ENCODE peak calls at places on chromosomes 5 and 9, in four cellular contexts. One of them, this sample, is unnamed.

GRCh38 chr9:93132946-93133640 is 958 bp downstream of the NINJ1 start:
- DNase-seq in OCI-LY7: no peak
- DNase-seq in kidney glomerular epithelial cell: peak
- DNase-seq in Jurkat, Clone E6-1: no peak
- DNase-seq in this sample: peak

GRCh38 chr9:113636165-113636564 is 172.6 kb downstream of the RGS3 start:
- DNase-seq in OCI-LY7: no peak
- DNase-seq in kidney glomerular epithelial cell: no peak
- DNase-seq in Jurkat, Clone E6-1: no peak
- DNase-seq in this sample: no peak

GRCh38 chr5:125058185-125058826 is 311.9 kb upstream of the ZNF608 start:
- DNase-seq in OCI-LY7: no peak
- DNase-seq in kidney glomerular epithelial cell: no peak
- DNase-seq in Jurkat, Clone E6-1: no peak
- DNase-seq in this sample: no peak

GRCh38 chr5:51479840-51480239 is 96.6 kb downstream of the ISL1 start:
- DNase-seq in OCI-LY7: no peak
- DNase-seq in kidney glomerular epithelial cell: no peak
- DNase-seq in Jurkat, Clone E6-1: no peak
- DNase-seq in this sample: no peak

GRCh38 chr5:179623906-179624741 is 653 bp upstream of the HNRNPH1 start:
- DNase-seq in OCI-LY7: peak
- DNase-seq in kidney glomerular epithelial cell: peak
- DNase-seq in Jurkat, Clone E6-1: no peak
- DNase-seq in this sample: no peak

GRCh38 chr9:127793093-127793708 is 7.4 kb downstream of the CDK9 start:
- DNase-seq in OCI-LY7: no peak
- DNase-seq in kidney glomerular epithelial cell: no peak
- DNase-seq in Jurkat, Clone E6-1: no peak
- DNase-seq in this sample: no peak

GRCh38 chr5:95859327-95860060 is 37.0 kb upstream of the GLRX start:
- DNase-seq in OCI-LY7: no peak
- DNase-seq in kidney glomerular epithelial cell: peak
- DNase-seq in Jurkat, Clone E6-1: no peak
- DNase-seq in this sample: no peak

GRCh38 chr9:98706651-98707103 is 2.1 kb downstream of the GABBR2 start:
- DNase-seq in OCI-LY7: no peak
- DNase-seq in kidney glomerular epithelial cell: no peak
- DNase-seq in Jurkat, Clone E6-1: no peak
- DNase-seq in this sample: no peak

GRCh38 chr9:130499804-130500263 is 55.1 kb downstream of the ASS1 start:
- DNase-seq in OCI-LY7: no peak
- DNase-seq in kidney glomerular epithelial cell: no peak
- DNase-seq in Jurkat, Clone E6-1: no peak
- DNase-seq in this sample: peak

GRCh38 chr9:132200706-132201105 is 38.8 kb downstream of the NTNG2 start:
- DNase-seq in OCI-LY7: no peak
- DNase-seq in kidney glomerular epithelial cell: no peak
- DNase-seq in Jurkat, Clone E6-1: no peak
- DNase-seq in this sample: no peak

GRCh38 chr5:13939647-13940046 is 4.8 kb downstream of the DNAH5 start:
- DNase-seq in OCI-LY7: no peak
- DNase-seq in kidney glomerular epithelial cell: no peak
- DNase-seq in Jurkat, Clone E6-1: no peak
- DNase-seq in this sample: no peak

GRCh38 chr5:18967637-18968036 is 1020.4 kb downstream of the CDH18 start:
- DNase-seq in OCI-LY7: no peak
- DNase-seq in kidney glomerular epithelial cell: no peak
- DNase-seq in Jurkat, Clone E6-1: no peak
- DNase-seq in this sample: no peak

GRCh38 chr9:23123048-23123632 is 676.5 kb downstream of the DMRTA1 start:
- DNase-seq in OCI-LY7: peak
- DNase-seq in kidney glomerular epithelial cell: peak
- DNase-seq in Jurkat, Clone E6-1: no peak
- DNase-seq in this sample: peak

GRCh38 chr9:127938298-127938690 is 640 bp upstream of the DPM2 start:
- DNase-seq in OCI-LY7: no peak
- DNase-seq in kidney glomerular epithelial cell: no peak
- DNase-seq in Jurkat, Clone E6-1: no peak
- DNase-seq in this sample: peak

GRCh38 chr5:176653401-176653800 is 6.1 kb downstream of the TSPAN17 start:
- DNase-seq in OCI-LY7: no peak
- DNase-seq in kidney glomerular epithelial cell: peak
- DNase-seq in Jurkat, Clone E6-1: no peak
- DNase-seq in this sample: no peak

GRCh38 chr9:33765411-33765810 is 29.9 kb upstream of the PRSS3 start:
- DNase-seq in OCI-LY7: no peak
- DNase-seq in kidney glomerular epithelial cell: peak
- DNase-seq in Jurkat, Clone E6-1: no peak
- DNase-seq in this sample: no peak

GRCh38 chr5:13477118-13477737 is 467.3 kb downstream of the DNAH5 start:
- DNase-seq in OCI-LY7: no peak
- DNase-seq in kidney glomerular epithelial cell: no peak
- DNase-seq in Jurkat, Clone E6-1: no peak
- DNase-seq in this sample: no peak

GRCh38 chr5:104540448-104540847 is 977.9 kb upstream of the NUDT12 start:
- DNase-seq in OCI-LY7: no peak
- DNase-seq in kidney glomerular epithelial cell: peak
- DNase-seq in Jurkat, Clone E6-1: no peak
- DNase-seq in this sample: no peak

GRCh38 chr5:16536246-16536645 is 70.6 kb upstream of the ZNF622 start:
- DNase-seq in OCI-LY7: no peak
- DNase-seq in kidney glomerular epithelial cell: peak
- DNase-seq in Jurkat, Clone E6-1: no peak
- DNase-seq in this sample: no peak

GRCh38 chr9:126298319-126298801 is 28.3 kb upstream of the MVB12B start:
- DNase-seq in OCI-LY7: no peak
- DNase-seq in kidney glomerular epithelial cell: no peak
- DNase-seq in Jurkat, Clone E6-1: no peak
- DNase-seq in this sample: peak

GRCh38 chr5:133947431-133947841 is 21.0 kb downstream of the C5orf15 start:
- DNase-seq in OCI-LY7: no peak
- DNase-seq in kidney glomerular epithelial cell: peak
- DNase-seq in Jurkat, Clone E6-1: no peak
- DNase-seq in this sample: no peak

GRCh38 chr5:88688242-88688959 is 194.6 kb downstream of the MEF2C start:
- DNase-seq in OCI-LY7: no peak
- DNase-seq in kidney glomerular epithelial cell: no peak
- DNase-seq in Jurkat, Clone E6-1: no peak
- DNase-seq in this sample: no peak

GRCh38 chr5:51386916-51387853 is 3.9 kb downstream of the ISL1 start:
- DNase-seq in OCI-LY7: no peak
- DNase-seq in kidney glomerular epithelial cell: no peak
- DNase-seq in Jurkat, Clone E6-1: no peak
- DNase-seq in this sample: no peak

GRCh38 chr5:74464512-74465209 is 175.9 kb downstream of the ENC1 start:
- DNase-seq in OCI-LY7: peak
- DNase-seq in kidney glomerular epithelial cell: no peak
- DNase-seq in Jurkat, Clone E6-1: no peak
- DNase-seq in this sample: no peak

GRCh38 chr5:140041492-140042421 is 1.3 kb downstream of the NRG2 start:
- DNase-seq in OCI-LY7: no peak
- DNase-seq in kidney glomerular epithelial cell: peak
- DNase-seq in Jurkat, Clone E6-1: no peak
- DNase-seq in this sample: peak

GRCh38 chr5:80745490-80745889 is 90.7 kb upstream of the DHFR start:
- DNase-seq in OCI-LY7: no peak
- DNase-seq in kidney glomerular epithelial cell: no peak
- DNase-seq in Jurkat, Clone E6-1: no peak
- DNase-seq in this sample: no peak

GRCh38 chr5:171689853-171690417 is 95.7 kb upstream of the SMIM23 start:
- DNase-seq in OCI-LY7: no peak
- DNase-seq in kidney glomerular epithelial cell: no peak
- DNase-seq in Jurkat, Clone E6-1: no peak
- DNase-seq in this sample: no peak

This sample was measured in mucosa of descending colon.